ENCODE peak calls at places on chromosomes 12 and 14, in four cellular contexts. Q is chondrocyte, O is hepatocyte, H is body of pancreas. K is an unnamed sample.

GRCh38 chr14:37571391-37571790 is 23.7 kb downstream of the FOXA1 start:
- DNase-seq in Q (no peak), O (no peak), H (no peak), K (no peak)

GRCh38 chr14:49986344-49987014 is 93.6 kb downstream of the ARF6 start:
- DNase-seq in Q (no peak), O (no peak), H (no peak), K (no peak)

GRCh38 chr14:93023039-93023438 is 92.7 kb downstream of the ITPK1 start:
- DNase-seq in Q (no peak), O (no peak), H (no peak), K (peak; percentile 80)

GRCh38 chr14:102182190-102182589 is 42.5 kb downstream of the WDR20 start:
- DNase-seq in Q (no peak), O (no peak), H (no peak), K (no peak)

GRCh38 chr12:114995891-114996290 is 311.9 kb upstream of the TBX3 start:
- DNase-seq in Q (no peak), O (no peak), H (no peak), K (no peak)

GRCh38 chr12:76962099-76962498 is 83.3 kb upstream of the CSRP2 start:
- DNase-seq in Q (no peak), O (no peak), H (no peak), K (no peak)

GRCh38 chr12:76878045-76878898 is 547 bp downstream of the CSRP2 start:
- DNase-seq in Q (no peak), O (peak; percentile 55), H (peak; percentile 34), K (peak; percentile 41)

GRCh38 chr14:65169351-65169750 is 67.0 kb upstream of the MAX start:
- DNase-seq in Q (no peak), O (no peak), H (no peak), K (no peak)

GRCh38 chr14:90579088-90579487 is 182.3 kb downstream of the CALM1 start:
- DNase-seq in Q (peak; percentile 47), O (no peak), H (no peak), K (no peak)

GRCh38 chr14:71711619-71712018 is 220.6 kb upstream of the RGS6 start:
- DNase-seq in Q (no peak), O (peak; percentile 23), H (no peak), K (peak; percentile 21)

GRCh38 chr14:102222751-102223150 is 82.2 kb downstream of the MOK start:
- DNase-seq in Q (peak; percentile 72), O (no peak), H (no peak), K (no peak)

GRCh38 chr14:100417466-100417865 is 94.3 kb downstream of the SLC25A47 start:
- DNase-seq in Q (no peak), O (peak; percentile 88), H (peak; percentile 86), K (peak; percentile 92)
- TF ChIP-seq CTCF in Q (peak; percentile 88), O (peak; percentile 65), H (peak; percentile 33), K (peak; percentile 91)

DNA sequence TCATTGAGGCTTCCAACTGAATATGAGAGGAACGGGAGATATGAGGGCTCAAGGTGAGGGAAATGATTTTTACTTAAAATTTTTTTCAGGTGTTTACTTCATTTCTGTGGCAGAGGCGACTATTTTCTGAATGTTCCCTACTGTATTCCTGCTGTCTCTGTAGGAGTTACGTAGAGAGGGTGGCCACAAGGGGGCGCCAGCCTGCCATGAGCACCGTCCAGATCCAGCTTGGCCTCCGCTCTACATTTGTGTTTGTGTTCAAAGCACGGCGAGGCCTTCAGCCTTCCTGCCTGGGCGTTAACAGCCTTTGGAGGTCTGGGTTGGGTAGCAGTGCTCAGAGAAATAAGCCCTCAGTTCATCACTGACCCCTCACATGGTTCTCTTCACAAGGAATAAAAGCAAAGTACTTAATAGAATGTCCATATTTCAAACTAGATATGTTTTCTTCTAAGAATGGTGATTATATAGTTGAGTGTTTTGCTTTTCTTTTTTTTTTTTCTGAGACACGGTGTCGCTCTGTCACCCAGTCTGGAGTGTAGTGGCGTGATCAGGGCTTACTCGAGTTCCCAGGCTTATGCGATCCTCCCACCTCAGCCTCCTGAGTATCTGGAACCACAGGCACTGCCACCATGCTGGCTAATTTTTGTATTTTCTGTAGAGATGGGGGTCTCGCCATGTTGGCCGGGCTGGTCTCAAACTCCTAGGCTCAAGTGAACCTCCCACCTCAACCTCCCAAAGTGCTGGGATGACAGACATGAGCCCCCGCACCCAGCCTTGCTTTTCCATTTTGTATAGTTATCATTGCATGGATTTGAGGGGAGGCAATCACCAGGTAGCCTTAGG is 22.3 kb downstream of the CKB start:
- DNase-seq in Q (no peak), O (peak; percentile 96), H (peak; percentile 91), K (peak; percentile 92)
- TF ChIP-seq CTCF in Q (peak; percentile 96), O (peak; percentile 94), H (peak; percentile 86), K (peak; percentile 99)

GRCh38 chr12:121314441-121314840 is 17.9 kb upstream of the CAMKK2 start:
- DNase-seq in Q (no peak), O (no peak), H (no peak), K (no peak)
- TF ChIP-seq CTCF in Q (no peak), O (no peak), H (no peak), K (no peak)

DNA sequence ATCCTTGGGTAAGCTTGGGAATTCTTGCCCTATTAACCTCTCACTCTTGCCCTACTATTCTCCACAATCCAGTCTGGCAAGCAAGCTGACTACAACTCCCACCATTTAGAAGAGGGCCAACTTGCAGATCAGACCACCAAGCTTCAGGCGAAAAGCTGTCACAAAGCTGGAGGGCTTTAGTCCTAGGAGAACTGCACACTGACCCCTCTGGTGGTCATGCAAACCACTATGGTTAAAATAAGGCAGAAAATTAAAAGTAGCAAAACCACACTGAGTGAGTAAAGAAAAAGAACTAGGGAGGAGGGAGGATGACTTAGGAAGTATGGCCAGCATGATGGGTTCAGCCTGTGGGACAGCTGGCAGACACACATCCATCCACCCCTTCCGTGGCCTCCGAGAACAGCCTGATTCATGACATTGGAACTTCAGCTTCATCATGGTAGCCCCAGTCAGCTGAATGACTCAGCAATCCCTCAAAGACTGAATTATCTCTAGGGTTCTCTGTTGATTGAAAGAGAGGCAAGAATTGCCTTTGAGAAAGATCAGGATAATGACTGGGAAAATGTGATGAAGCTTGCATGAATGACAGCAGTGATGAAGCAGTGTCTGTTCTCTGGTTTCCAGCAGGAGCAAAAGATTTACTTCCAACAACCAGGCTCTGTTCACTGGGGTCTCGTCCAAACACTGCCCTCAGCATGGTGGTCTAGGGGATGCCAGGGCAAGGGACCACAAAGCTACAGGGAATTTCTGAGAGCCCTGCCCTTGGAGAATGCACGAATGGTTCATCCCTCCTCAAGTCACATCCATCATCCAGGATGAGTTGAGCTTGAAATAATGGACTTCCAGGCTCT is 24.4 kb downstream of the PITPNM2 start:
- DNase-seq in Q (no peak), O (peak; percentile 84), H (peak; percentile 60), K (no peak)
- TF ChIP-seq CTCF in Q (peak; percentile 68), O (peak; percentile 8), H (no peak), K (peak; percentile 25)

GRCh38 chr14:22303589-22304195 is 285.3 kb downstream of the DAD1 start:
- DNase-seq in Q (no peak), O (no peak), H (no peak), K (no peak)
- TF ChIP-seq CTCF in Q (peak; percentile 87), O (peak; percentile 54), H (peak; percentile 45), K (peak; percentile 48)

GRCh38 chr12:16218934-16219718 is 58.4 kb downstream of the SLC15A5 start:
- DNase-seq in Q (no peak), O (no peak), H (no peak), K (no peak)

GRCh38 chr12:16225692-16226091 is 51.8 kb downstream of the SLC15A5 start:
- DNase-seq in Q (no peak), O (no peak), H (no peak), K (no peak)

GRCh38 chr12:16224196-16224595 is 53.3 kb downstream of the SLC15A5 start:
- DNase-seq in Q (no peak), O (no peak), H (no peak), K (no peak)

GRCh38 chr12:16221776-16222175 is 55.7 kb downstream of the SLC15A5 start:
- DNase-seq in Q (no peak), O (no peak), H (no peak), K (no peak)

DNA sequence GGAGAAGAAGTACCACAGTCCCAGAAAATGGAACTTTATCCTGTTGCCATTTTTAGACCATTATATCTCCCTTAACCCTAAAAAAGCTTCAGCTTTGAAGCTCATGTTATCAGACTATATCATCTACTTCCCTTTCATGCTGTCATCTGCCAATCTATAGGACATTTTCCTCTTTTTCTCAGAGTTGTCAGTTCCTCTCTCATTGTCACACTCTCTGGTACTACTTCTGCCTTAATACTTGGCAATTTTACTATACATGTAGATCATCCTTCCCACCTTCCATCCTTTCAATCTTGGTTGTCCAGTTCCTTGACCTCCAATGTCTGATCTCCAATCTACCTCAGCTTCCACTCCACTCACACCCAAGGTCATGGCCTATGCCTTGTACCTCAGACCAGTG is 57.4 kb downstream of the SLC15A5 start:
- DNase-seq in Q (no peak), O (no peak), H (no peak), K (no peak)
- TF ChIP-seq CTCF in Q (no peak), O (no peak), H (no peak), K (no peak)

GRCh38 chr14:105485720-105486332 is 860 bp upstream of the CRIP1 start:
- DNase-seq in Q (no peak), O (peak; percentile 61), H (peak; percentile 50), K (peak; percentile 92)
- TF ChIP-seq CTCF in Q (peak; percentile 67), O (peak; percentile 40), H (peak; percentile 15), K (peak; percentile 87)

GRCh38 chr12:58415716-58416115 is 474.3 kb downstream of the ATP23 start:
- DNase-seq in Q (no peak), O (no peak), H (no peak), K (no peak)

GRCh38 chr12:58419182-58419760 is 477.9 kb downstream of the ATP23 start:
- DNase-seq in Q (peak; percentile 61), O (no peak), H (no peak), K (no peak)

GRCh38 chr12:58413794-58414193 is 472.4 kb downstream of the ATP23 start:
- DNase-seq in Q (no peak), O (peak; percentile 48), H (no peak), K (no peak)

GRCh38 chr12:58414398-58414871 is 473.1 kb downstream of the ATP23 start:
- DNase-seq in Q (no peak), O (peak; percentile 22), H (no peak), K (no peak)

DNA sequence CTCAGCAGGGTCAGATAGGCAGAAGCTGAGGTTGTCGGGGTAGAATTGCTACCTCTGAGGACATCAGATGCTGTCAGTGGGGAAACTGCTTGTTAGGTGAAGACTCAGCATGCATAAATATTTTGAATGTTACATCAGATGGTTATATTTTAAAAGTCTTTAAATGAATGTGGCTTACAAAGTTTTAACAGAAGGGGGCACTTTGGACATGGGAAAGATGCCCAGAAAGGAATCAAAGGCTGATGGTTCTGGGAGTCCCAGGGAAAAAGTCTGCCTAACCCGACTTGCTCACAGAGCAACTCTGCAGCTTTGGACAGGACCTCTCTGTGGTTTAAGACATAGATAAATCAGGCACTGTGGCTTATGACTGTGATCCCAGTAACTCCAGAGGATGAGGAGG is 474.8 kb downstream of the ATP23 start:
- DNase-seq in Q (no peak), O (peak; percentile 54), H (no peak), K (no peak)
- TF ChIP-seq CTCF in Q (peak; percentile 80), O (peak; percentile 40), H (no peak), K (no peak)

GRCh38 chr12:14240873-14241220 is 124.6 kb upstream of the ATF7IP start:
- DNase-seq in Q (no peak), O (no peak), H (no peak), K (no peak)

GRCh38 chr12:14239935-14240872 is 125.3 kb upstream of the ATF7IP start:
- DNase-seq in Q (no peak), O (peak; percentile 22), H (peak; percentile 40), K (peak; percentile 65)

GRCh38 chr12:14238224-14238792 is 127.2 kb upstream of the ATF7IP start:
- DNase-seq in Q (no peak), O (peak; percentile 37), H (no peak), K (no peak)

GRCh38 chr12:14243941-14244340 is 121.5 kb upstream of the ATF7IP start:
- DNase-seq in Q (no peak), O (no peak), H (no peak), K (no peak)

GRCh38 chr12:14239350-14239934 is 126.0 kb upstream of the ATF7IP start:
- DNase-seq in Q (no peak), O (peak; percentile 68), H (peak; percentile 60), K (peak; percentile 94)
- TF ChIP-seq CTCF in Q (peak; percentile 19), O (no peak), H (no peak), K (peak; percentile 51)